ENCODE peak calls at places on chromosomes 1 and 21, in six cellular contexts. S is stomach, V is suprapubic skin, U is cardiac muscle cell, A is Peyer's patch, X is tibial nerve. W is an unnamed sample.
A peak's percentile ranks its signal among the peaks of the same experiment; 100 is the strongest.

GRCh38 chr1:2948751-2949680 is 72.3 kb upstream of the ACTRT2 start:
- DNase-seq in S (no peak), V (no peak), U (no peak), A (no peak), X (no peak), W (no peak)

GRCh38 chr1:41862411-41863221 is 56.1 kb downstream of the HIVEP3 start:
- DNase-seq in S (no peak), V (no peak), U (no peak), A (no peak), X (no peak), W (peak; percentile 78)

GRCh38 chr21:37072239-37072987 is 458 bp downstream of the PIGP start:
- DNase-seq in S (peak; percentile 58), V (no peak), U (no peak), A (peak; percentile 65), X (peak; percentile 50), W (peak; percentile 93)

GRCh38 chr21:33799378-33800090 is 116.1 kb downstream of the ATP5PO start:
- DNase-seq in S (no peak), V (no peak), U (no peak), A (no peak), X (no peak), W (no peak)

GRCh38 chr1:232554431-232554830 is 75.5 kb downstream of the SIPA1L2 start:
- DNase-seq in S (no peak), V (no peak), U (no peak), A (no peak), X (no peak), W (no peak)

GRCh38 chr1:20080441-20081330 is 10.7 kb downstream of the PLA2G5 start:
- DNase-seq in S (no peak), V (no peak), U (no peak), A (peak; percentile 71), X (no peak), W (no peak)

GRCh38 chr1:230681599-230681998 is 32.3 kb downstream of the AGT start:
- DNase-seq in S (no peak), V (no peak), U (peak; percentile 74), A (no peak), X (no peak), W (no peak)

GRCh38 chr1:30036229-30036547 is 687.2 kb downstream of the MATN1 start:
- DNase-seq in S (no peak), V (no peak), U (no peak), A (no peak), X (no peak), W (no peak)

GRCh38 chr1:225766967-225767413 is 10.6 kb upstream of the SRP9 start:
- DNase-seq in S (peak; percentile 23), V (peak; percentile 58), U (no peak), A (no peak), X (no peak), W (no peak)

GRCh38 chr21:33024278-33025103 is 1.2 kb upstream of the OLIG2 start:
- DNase-seq in S (no peak), V (no peak), U (no peak), A (no peak), X (no peak), W (no peak)

GRCh38 chr1:33424205-33424604 is 6.7 kb downstream of the PHC2 start:
- DNase-seq in S (no peak), V (no peak), U (peak; percentile 4), A (no peak), X (no peak), W (no peak)

GRCh38 chr1:159275891-159276290 is 26.2 kb upstream of the FCER1A start:
- DNase-seq in S (no peak), V (no peak), U (no peak), A (no peak), X (no peak), W (no peak)

GRCh38 chr21:28885853-28886177 is 106.9 kb downstream of the LTN1 start:
- DNase-seq in S (no peak), V (no peak), U (no peak), A (no peak), X (no peak), W (no peak)

GRCh38 chr1:159752135-159752580 is 28.6 kb upstream of the DUSP23 start:
- DNase-seq in S (no peak), V (peak; percentile 93), U (no peak), A (peak; percentile 17), X (peak; percentile 60), W (no peak)

GRCh38 chr21:46325073-46325912 is 1.3 kb downstream of the PCNT start:
- DNase-seq in S (peak; percentile 37), V (no peak), U (peak; percentile 76), A (peak; percentile 32), X (no peak), W (peak; percentile 51)

GRCh38 chr1:160781129-160781808 is 14.7 kb upstream of the LY9 start:
- DNase-seq in S (peak; percentile 83), V (no peak), U (no peak), A (no peak), X (no peak), W (no peak)

GRCh38 chr1:160542303-160542945 is 19.4 kb upstream of the SLAMF6 start:
- DNase-seq in S (peak; percentile 36), V (no peak), U (no peak), A (no peak), X (no peak), W (no peak)

GRCh38 chr1:205961405-205961804 is 18.1 kb upstream of the SLC26A9 start:
- DNase-seq in S (no peak), V (no peak), U (no peak), A (no peak), X (no peak), W (peak; percentile 33)

GRCh38 chr1:219430419-219430818 is 182.5 kb downstream of the ZC3H11B start:
- DNase-seq in S (no peak), V (no peak), U (no peak), A (no peak), X (no peak), W (no peak)

GRCh38 chr1:191993549-191993948 is 164.7 kb upstream of the RGS18 start:
- DNase-seq in S (no peak), V (no peak), U (peak; percentile 22), A (no peak), X (no peak), W (no peak)

GRCh38 chr1:84223751-84224432 is 77.6 kb upstream of the SAMD13 start:
- DNase-seq in S (no peak), V (no peak), U (no peak), A (no peak), X (no peak), W (no peak)

GRCh38 chr21:35226960-35227741 is 178.0 kb upstream of the RUNX1 start:
- DNase-seq in S (no peak), V (no peak), U (no peak), A (peak; percentile 71), X (no peak), W (no peak)

GRCh38 chr1:153404768-153405167 is 11.6 kb upstream of the S100A7A start:
- DNase-seq in S (peak; percentile 49), V (no peak), U (no peak), A (no peak), X (no peak), W (no peak)

GRCh38 chr1:87052986-87053385 is 138.6 kb downstream of the HS2ST1 start:
- DNase-seq in S (no peak), V (no peak), U (no peak), A (no peak), X (no peak), W (no peak)
- H3K4me3 ChIP-seq in S (no peak overlapping the region), V (no peak overlapping the region), U (no peak overlapping the region), A (no peak overlapping the region), X (no peak overlapping the region), W (no peak overlapping the region)

DNA sequence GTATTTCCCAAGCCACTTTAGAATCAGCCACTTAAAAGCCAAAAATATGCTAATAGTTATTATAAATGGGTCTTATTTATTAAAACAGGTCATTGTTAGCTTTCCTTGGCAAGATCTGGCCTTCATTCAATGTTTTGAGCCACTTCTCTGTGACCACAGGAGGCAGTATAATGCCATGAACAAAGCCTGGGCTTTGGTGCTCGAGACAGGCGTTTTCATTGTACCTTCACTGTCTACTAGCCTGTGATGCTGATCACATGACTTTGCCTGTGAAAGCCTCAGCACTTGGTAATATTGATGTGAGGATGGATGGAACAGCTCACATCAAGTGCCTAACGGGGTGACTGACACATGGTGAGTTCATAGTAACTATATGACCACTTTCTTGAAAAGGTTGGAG is 217.0 kb downstream of the RWDD3 start:
- DNase-seq in S (no peak), V (no peak), U (no peak), A (no peak), X (no peak), W (no peak)
- TF ChIP-seq CTCF in S (no peak), V (no peak), U (no peak), A (no peak), X (no peak), W (no peak)

DNA sequence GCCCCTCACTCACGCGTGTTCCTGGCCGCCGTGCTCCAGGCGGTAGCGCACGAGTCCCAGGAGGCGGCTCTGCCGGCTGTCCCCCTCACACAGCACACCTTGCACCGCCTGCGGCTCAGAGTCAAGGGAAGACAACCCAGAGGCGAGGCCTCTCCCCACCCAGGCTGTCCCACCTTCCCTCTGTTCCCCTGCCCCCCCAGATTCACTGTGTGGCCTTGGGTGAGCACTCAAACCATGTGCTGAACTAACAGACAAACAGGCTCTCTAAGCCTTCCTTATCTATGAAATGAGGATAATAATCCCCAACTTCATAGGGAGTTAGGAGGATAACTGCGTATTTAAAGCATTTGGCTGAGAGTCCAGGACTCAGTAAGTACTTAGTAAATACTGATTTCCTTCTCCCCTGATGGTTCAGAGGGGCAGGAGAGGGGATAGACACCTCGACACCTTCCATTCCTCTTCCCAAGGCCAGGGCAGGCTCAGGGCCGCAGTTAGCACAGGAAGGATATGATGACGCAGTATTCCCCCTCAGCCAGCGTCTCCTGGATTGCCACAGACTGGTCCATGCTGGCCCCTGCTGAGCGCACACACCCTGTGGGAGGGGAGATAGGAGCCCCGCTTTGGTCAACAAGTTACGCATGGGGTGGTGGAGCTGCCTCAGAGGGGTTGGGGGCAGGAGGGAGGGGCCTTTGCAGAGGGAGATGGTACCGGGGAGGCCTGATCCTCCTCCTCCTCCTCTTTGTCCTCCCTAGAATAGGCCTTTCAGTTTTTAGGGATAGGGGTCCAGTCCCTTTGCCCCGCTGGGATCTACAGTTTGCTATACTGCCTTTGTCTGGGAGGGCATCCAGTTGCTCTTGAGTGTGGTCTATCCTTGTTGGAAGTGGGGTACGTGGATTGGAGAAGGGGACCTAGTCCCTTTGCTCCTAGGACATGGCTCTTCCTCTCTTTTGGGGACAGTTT is 830 bp downstream of the INPP5B start:
- DNase-seq in S (peak; percentile 46), V (peak; percentile 86), U (no peak), A (no peak), X (peak; percentile 43), W (peak; percentile 53)
- H3K27ac ChIP-seq in S (peak overlapping the region; percentile 95), V (peak overlapping the region; percentile 89), U (no peak overlapping the region), A (peak overlapping the region; percentile 88), X (peak overlapping the region; percentile 94), W (peak overlapping the region; percentile 93)

GRCh38 chr1:6179564-6180175 is 451 bp downstream of the CHD5 start:
- DNase-seq in S (no peak), V (no peak), U (peak; percentile 14), A (no peak), X (no peak), W (no peak)
- H3K4me3 ChIP-seq in S (peak overlapping the region; percentile 46), V (peak overlapping the region; percentile 36), U (peak overlapping the region; percentile 20), A (peak overlapping the region; percentile 32), X (peak overlapping the region; percentile 9), W (peak overlapping the region; percentile 35)

GRCh38 chr1:206979379-206980043 is 9.3 kb upstream of the FCAMR start:
- DNase-seq in S (no peak), V (no peak), U (peak; percentile 33), A (no peak), X (no peak), W (no peak)
- TF ChIP-seq CTCF in S (peak; percentile 60), V (no peak), U (peak; percentile 72), A (peak; percentile 79), X (no peak), W (peak; percentile 31)